ENCODE peak calls at places on chromosomes 3 and 15, in six cellular contexts. K, J, V, R, E and I are unnamed samples.

GRCh38 chr3:184099806-184100686 is 3.2 kb downstream of the HTR3E start:
- DNase-seq in K (no peak), J (no peak), V (no peak), E (no peak), R (no peak), I (no peak)

GRCh38 chr3:100710355-100711198 is 1.3 kb downstream of the TFG start:
- DNase-seq in R (no peak), K (peak), E (peak), J (peak), V (peak), I (peak)

GRCh38 chr15:63054985-63055384 is 12.4 kb downstream of the TPM1 start:
- DNase-seq in R (no peak), V (no peak), K (no peak), J (no peak), E (no peak), I (no peak)

GRCh38 chr15:90594297-90594696 is 64.6 kb downstream of the CRTC3 start:
- DNase-seq in R (peak), E (peak), V (peak), K (peak), J (peak), I (no peak)

GRCh38 chr3:58034738-58035511 is 26.7 kb downstream of the FLNB start:
- DNase-seq in E (peak), K (no peak), J (no peak), V (no peak), R (no peak), I (no peak)

GRCh38 chr15:65796610-65797012 is 4.5 kb upstream of the DENND4A start:
- DNase-seq in E (no peak), R (no peak), J (no peak), V (peak), K (peak), I (peak)

GRCh38 chr3:160130950-160131349 is 94.3 kb upstream of the C3orf80 start:
- DNase-seq in E (no peak), V (peak), R (no peak), J (no peak), K (no peak), I (peak)

GRCh38 chr3:150599611-150600297 is 3.4 kb upstream of the SELENOT start:
- DNase-seq in K (no peak), E (no peak), R (no peak), J (no peak), V (peak), I (no peak)

GRCh38 chr3:53493997-53494791 is at the start of gene CACNA1D:
- DNase-seq in J (no peak), V (no peak), R (no peak), K (no peak), E (no peak), I (no peak)

GRCh38 chr3:43364926-43365325 is 78.6 kb downstream of the SNRK start:
- DNase-seq in K (no peak), J (no peak), V (no peak), E (no peak), R (no peak), I (no peak)

GRCh38 chr3:100360757-100361496 is 26.4 kb downstream of the NIT2 start:
- DNase-seq in E (no peak), R (no peak), V (no peak), J (no peak), K (no peak), I (no peak)

GRCh38 chr15:100032358-100033080 is 299.3 kb upstream of the LYSMD4 start:
- DNase-seq in E (no peak), V (no peak), K (no peak), R (no peak), J (no peak), I (no peak)

GRCh38 chr3:38646630-38647029 is 2.9 kb downstream of the SCN5A start:
- DNase-seq in V (no peak), R (no peak), E (no peak), J (no peak), K (peak), I (no peak)

GRCh38 chr3:133040696-133041523 is 2.7 kb downstream of the TMEM108 start:
- DNase-seq in K (peak), E (no peak), R (no peak), V (peak), J (peak), I (peak)

GRCh38 chr3:42557849-42558248 is 23.9 kb downstream of the SEC22C start:
- DNase-seq in E (peak), V (no peak), R (peak), K (no peak), J (no peak), I (no peak)

GRCh38 chr3:196971094-196971698 is 2.6 kb upstream of the PIGZ start:
- DNase-seq in R (no peak), J (no peak), V (no peak), K (no peak), E (no peak), I (no peak)

GRCh38 chr3:171875923-171876412 is 32.8 kb downstream of the TMEM212 start:
- DNase-seq in R (no peak), E (no peak), K (no peak), J (no peak), V (no peak), I (no peak)

GRCh38 chr3:42072930-42073329 is 18.2 kb upstream of the TRAK1 start:
- DNase-seq in R (no peak), K (no peak), E (no peak), J (no peak), V (no peak), I (no peak)

GRCh38 chr3:78867409-78868372 is 900.1 kb downstream of the ROBO1 start:
- DNase-seq in E (no peak), V (peak), R (no peak), J (no peak), K (no peak), I (no peak)

GRCh38 chr15:37206690-37207089 is 106.3 kb upstream of the MEIS2 start:
- DNase-seq in V (no peak), J (no peak), E (no peak), K (no peak), R (no peak), I (no peak)

GRCh38 chr15:79965836-79966630 is 5.0 kb downstream of the BCL2A1 start:
- DNase-seq in J (no peak), K (no peak), E (no peak), R (no peak), V (no peak), I (no peak)

GRCh38 chr3:109081746-109082510 is 36.0 kb downstream of the MORC1 start:
- DNase-seq in K (no peak), J (no peak), V (peak), E (peak), R (no peak), I (no peak)

GRCh38 chr15:27865323-27865922 is 233.7 kb downstream of the OCA2 start:
- DNase-seq in R (no peak), V (no peak), J (no peak), K (no peak), E (no peak), I (no peak)